ENCODE peak calls at places on chromosomes 16 and 17, in six cellular contexts. H is H9, Y is neuronal stem cell, B is H1, E is trophoblast cell, K is mesenchymal stem cell. U is an unnamed sample.

GRCh38 chr16:64865037-64865696 is 256.7 kb downstream of the CDH11 start:
- DNase-seq in B (no peak), E (no peak), Y (no peak), H (no peak), K (peak; percentile 52), U (peak; percentile 16)

GRCh38 chr16:56265184-56265583 is 73.9 kb downstream of the GNAO1 start:
- DNase-seq in E (no peak), Y (no peak), B (no peak), H (no peak), K (no peak), U (no peak)

GRCh38 chr16:81524382-81524781 is 79.8 kb downstream of the CMIP start:
- DNase-seq in Y (no peak), B (no peak), E (peak; percentile 96), H (no peak), K (no peak), U (no peak)

GRCh38 chr16:28210979-28211505 is 723 bp downstream of the XPO6 start:
- DNase-seq in E (peak; percentile 71), H (no peak), B (no peak), Y (peak; percentile 11), K (peak; percentile 82), U (peak; percentile 75)

GRCh38 chr16:60181542-60181941 is 1447.4 kb upstream of the GOT2 start:
- DNase-seq in K (no peak), H (no peak), E (no peak), B (no peak), Y (no peak), U (no peak)

GRCh38 chr16:48617711-48618148 is 7.8 kb upstream of the N4BP1 start:
- DNase-seq in K (no peak), B (no peak), H (no peak), Y (no peak), E (no peak), U (peak; percentile 63)

GRCh38 chr17:77501751-77502625 is 361.2 kb downstream of the SEC14L1 start:
- DNase-seq in K (no peak), H (no peak), B (no peak), E (no peak), Y (no peak), U (no peak)

GRCh38 chr16:69796285-69797118 is 34.4 kb downstream of the WWP2 start:
- DNase-seq in B (no peak), K (peak; percentile 66), Y (peak; percentile 58), E (peak; percentile 7), H (peak; percentile 54), U (peak; percentile 77)

GRCh38 chr17:50482516-50482915 is 3.9 kb downstream of the RSAD1 start:
- DNase-seq in K (peak; percentile 96), H (peak; percentile 94), B (peak; percentile 71), E (peak; percentile 93), Y (peak; percentile 76), U (peak; percentile 98)

GRCh38 chr16:65624696-65625095 is 502.8 kb upstream of the CDH11 start:
- DNase-seq in B (no peak), Y (no peak), H (no peak), E (no peak), K (no peak), U (no peak)

GRCh38 chr17:14329900-14330491 is 29.1 kb downstream of the HS3ST3B1 start:
- DNase-seq in K (no peak), B (no peak), Y (no peak), H (no peak), E (no peak), U (no peak)

GRCh38 chr17:65936013-65936412 is 255.9 kb downstream of the CEP112 start:
- DNase-seq in H (no peak), B (no peak), K (peak; percentile 11), Y (no peak), E (no peak), U (peak; percentile 65)

GRCh38 chr17:65942592-65942991 is 249.3 kb downstream of the CEP112 start:
- DNase-seq in H (no peak), B (no peak), K (no peak), E (no peak), Y (no peak), U (no peak)

GRCh38 chr17:65941500-65941899 is 250.4 kb downstream of the CEP112 start:
- DNase-seq in H (no peak), E (no peak), K (peak; percentile 1), B (no peak), Y (no peak), U (no peak)
- H3K14ac ChIP-seq in H (no peak overlapping the region), E (no peak overlapping the region), K (no peak overlapping the region), B (no peak overlapping the region), Y (no peak overlapping the region), U (peak overlapping the region; percentile 20)

GRCh38 chr17:83154311-83155127 is 75.1 kb downstream of the METRNL start:
- DNase-seq in H (no peak), K (no peak), B (no peak), Y (no peak), E (no peak), U (no peak)

GRCh38 chr17:83152745-83153611 is 73.6 kb downstream of the METRNL start:
- DNase-seq in K (no peak), E (no peak), B (no peak), Y (no peak), H (peak; percentile 29), U (no peak)

GRCh38 chr17:83152221-83152744 is 72.9 kb downstream of the METRNL start:
- DNase-seq in H (peak; percentile 43), K (no peak), B (no peak), Y (no peak), E (no peak), U (no peak)

GRCh38 chr17:83155128-83156081 is 76.0 kb downstream of the METRNL start:
- DNase-seq in Y (no peak), E (peak; percentile 9), H (peak; percentile 31), B (no peak), K (no peak), U (peak; percentile 44)

GRCh38 chr17:83153681-83154310 is 74.4 kb downstream of the METRNL start:
- DNase-seq in H (no peak), Y (no peak), E (no peak), K (no peak), B (no peak), U (no peak)
- H3K14ac ChIP-seq in H (no peak overlapping the region), Y (peak overlapping the region; percentile 15), E (no peak overlapping the region), K (no peak overlapping the region), B (no peak overlapping the region), U (no peak overlapping the region)

GRCh38 chr17:82412535-82413520 is 5.3 kb upstream of the HEXD start:
- DNase-seq in K (no peak), Y (no peak), E (no peak), B (no peak), H (no peak), U (no peak)
- H3K14ac ChIP-seq in K (no peak overlapping the region), Y (no peak overlapping the region), E (no peak overlapping the region), B (no peak overlapping the region), H (no peak overlapping the region), U (no peak overlapping the region)

GRCh38 chr17:39838057-39838456 is 26.1 kb downstream of the IKZF3 start:
- DNase-seq in E (no peak), B (no peak), K (no peak), Y (no peak), H (no peak), U (no peak)
- H3K14ac ChIP-seq in E (no peak overlapping the region), B (no peak overlapping the region), K (no peak overlapping the region), Y (no peak overlapping the region), H (no peak overlapping the region), U (no peak overlapping the region)

DNA sequence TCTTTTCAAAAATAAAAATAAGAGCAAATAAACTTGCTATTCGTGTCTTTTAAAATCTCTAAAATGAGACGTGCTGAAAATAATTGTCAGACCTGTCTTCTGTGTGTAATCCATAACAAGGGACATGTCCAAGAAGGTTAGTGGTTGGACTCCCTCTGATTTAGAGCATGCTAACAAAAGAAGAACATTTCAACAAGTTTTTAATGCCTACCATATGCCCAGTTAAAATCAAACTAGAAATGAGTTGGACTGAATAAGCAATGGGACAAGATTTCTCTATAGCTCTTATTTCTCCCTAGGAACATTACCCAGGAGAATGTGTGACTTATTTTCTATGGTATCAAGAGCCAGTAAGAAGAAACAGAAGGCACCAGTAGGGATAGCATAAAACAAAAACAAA is 689.7 kb upstream of the SOX9 start:
- DNase-seq in E (no peak), B (no peak), H (no peak), K (no peak), Y (no peak), U (no peak)
- H3K14ac ChIP-seq in E (no peak overlapping the region), B (no peak overlapping the region), H (no peak overlapping the region), K (no peak overlapping the region), Y (no peak overlapping the region), U (no peak overlapping the region)

DNA sequence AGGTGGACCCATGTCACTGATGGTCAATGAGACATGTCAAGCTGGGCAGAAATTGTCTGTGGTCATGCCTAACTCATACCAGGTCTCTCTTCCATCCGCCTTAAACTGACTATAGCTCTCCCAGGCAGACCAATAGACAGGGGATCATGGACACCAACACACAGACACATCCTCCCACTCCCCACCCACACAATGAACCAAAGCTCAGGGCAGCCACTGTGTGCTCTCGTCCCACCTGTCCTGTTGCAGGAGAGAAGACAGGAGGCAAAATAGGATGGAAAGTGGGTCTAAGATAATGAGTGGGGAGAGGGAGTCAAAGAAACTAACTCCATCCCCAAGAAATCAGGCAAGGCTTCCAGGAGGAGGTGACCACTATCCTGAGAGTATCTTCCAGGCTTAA is 3.2 kb downstream of the PYY start:
- DNase-seq in K (no peak), Y (no peak), E (no peak), H (no peak), B (no peak), U (no peak)
- H3K14ac ChIP-seq in K (no peak overlapping the region), Y (no peak overlapping the region), E (no peak overlapping the region), H (no peak overlapping the region), B (no peak overlapping the region), U (no peak overlapping the region)